ENCODE peak calls at places on chromosomes 16 and 17, in ten cellular contexts. A is spleen; L is upper lobe of right lung; V is mesendoderm; X is T-helper 1 cell; E is T-cell; C is colonic mucosa; P is stimulated activated CD4-positive, alpha-beta T cell treated with anti-CD3 and anti-CD28 coated beads, Interleukin-1b, Interleukin-23, amount 100 ng/mL, for 1 hour; N is stimulated activated CD8-positive, alpha-beta memory T cell treated with anti-CD3 and anti-CD28 coated beads, Interleukin-12 subunit alpha, Interleukin-12 subunit beta, amount 100 ng/mL, for 4 hours; Z is iPS DF 6.9. M is an unnamed sample.
A peak's percentile ranks its signal among the peaks of the same experiment; 100 is the strongest.

GRCh38 chr17:63512896-63513644 is 10.1 kb upstream of the KCNH6 start:
- DNase-seq in A (no peak), L (no peak), V (no peak), X (no peak), E (no peak), C (no peak), P (no peak), N (no peak), Z (no peak), M (no peak)

GRCh38 chr17:59377410-59377809 is 46.0 kb downstream of the YPEL2 start:
- DNase-seq in A (no peak), L (no peak), V (no peak), X (no peak), E (no peak), C (no peak), P (no peak), N (no peak), Z (no peak), M (no peak)

GRCh38 chr17:80388601-80389000 is 26.4 kb upstream of the ENDOV start:
- DNase-seq in A (no peak), L (no peak), V (no peak), X (no peak), E (no peak), C (no peak), P (no peak), N (no peak), Z (no peak), M (no peak)

GRCh38 chr17:28717578-28718316 is at the start of gene RAB34:
- DNase-seq in A (peak; percentile 89), L (peak; percentile 92), V (peak; percentile 98), X (no peak), E (no peak), C (peak; percentile 50), P (no peak), N (no peak), Z (peak; percentile 82), M (no peak)

GRCh38 chr16:27264151-27264550 is 4.4 kb downstream of the NSMCE1 start:
- DNase-seq in A (no peak), L (no peak), V (peak; percentile 60), X (no peak), E (no peak), C (no peak), P (no peak), N (no peak), Z (no peak), M (no peak)

GRCh38 chr17:43790311-43790940 is 10.2 kb downstream of the CFAP97D1 start:
- DNase-seq in A (no peak), L (no peak), V (peak; percentile 21), X (no peak), E (no peak), C (no peak), P (no peak), N (no peak), Z (no peak), M (no peak)

GRCh38 chr17:50642722-50643656 is 8.3 kb downstream of the ABCC3 start:
- DNase-seq in A (no peak), L (no peak), V (no peak), X (no peak), E (no peak), C (no peak), P (no peak), N (no peak), Z (no peak), M (no peak)

GRCh38 chr16:66486773-66487579 is 59.9 kb downstream of the BEAN1 start:
- DNase-seq in A (no peak), L (no peak), V (no peak), X (no peak), E (no peak), C (no peak), P (no peak), N (no peak), Z (no peak), M (no peak)

GRCh38 chr17:21042434-21043295 is at the start of gene USP22:
- DNase-seq in A (peak; percentile 98), L (no peak), V (peak; percentile 64), X (no peak), E (peak; percentile 10), C (peak; percentile 40), P (no peak), N (peak; percentile 93), Z (peak; percentile 52), M (no peak)

GRCh38 chr16:66935319-66936011 is at the start of gene CES2:
- DNase-seq in A (peak; percentile 83), L (no peak), V (no peak), X (no peak), E (no peak), C (peak; percentile 94), P (no peak), N (no peak), Z (no peak), M (no peak)

GRCh38 chr17:42659079-42659931 is at the start of gene TUBG2:
- DNase-seq in A (peak; percentile 87), L (peak; percentile 94), V (peak; percentile 94), X (no peak), E (peak; percentile 33), C (peak; percentile 86), P (no peak), N (peak; percentile 69), Z (peak; percentile 93), M (no peak)

GRCh38 chr16:3058173-3059030 is 7.0 kb upstream of the IL32 start:
- DNase-seq in A (peak; percentile 91), L (peak; percentile 81), V (peak; percentile 81), X (no peak), E (peak; percentile 45), C (peak; percentile 78), P (no peak), N (no peak), Z (no peak), M (no peak)

GRCh38 chr16:66293207-66293735 is 73.2 kb upstream of the CDH5 start:
- DNase-seq in A (peak; percentile 36), L (no peak), V (no peak), X (no peak), E (no peak), C (no peak), P (no peak), N (no peak), Z (no peak), M (no peak)

GRCh38 chr16:73020409-73020884 is 27.5 kb downstream of the ZFHX3 start:
- DNase-seq in A (no peak), L (peak; percentile 62), V (no peak), X (no peak), E (no peak), C (peak; percentile 71), P (no peak), N (no peak), Z (no peak), M (no peak)

GRCh38 chr17:50067996-50068395 is 12.1 kb downstream of the ITGA3 start:
- DNase-seq in A (peak; percentile 60), L (no peak), V (no peak), X (no peak), E (no peak), C (no peak), P (no peak), N (no peak), Z (no peak), M (no peak)

GRCh38 chr16:27220991-27221390 is 17.7 kb downstream of the KDM8 start:
- DNase-seq in A (no peak), L (no peak), V (no peak), X (no peak), E (no peak), C (no peak), P (no peak), N (no peak), Z (no peak), M (no peak)

GRCh38 chr16:71413341-71413740 is 28.5 kb downstream of the TLE7 start:
- DNase-seq in A (peak; percentile 49), L (peak; percentile 15), V (no peak), X (no peak), E (no peak), C (no peak), P (no peak), N (no peak), Z (no peak), M (no peak)